ENCODE peak calls at places on chromosomes 2 and 18, in ten cellular contexts. Q is GM03348, W is NCI-H748 treated with DMSO at 0.1 percent for 48 hours, K is spleen, L is EL, I is occipital lobe, H is GM12865, G is foreskin keratinocyte, T is cardiac fibroblast, C is HTR-8/SVneo. D is an unnamed sample.
A peak's percentile ranks its signal among the peaks of the same experiment; 100 is the strongest.

GRCh38 chr2:144583362-144583692 is 63.4 kb upstream of the ZEB2 start:
- DNase-seq in Q (no peak), W (no peak), K (no peak), L (no peak), I (no peak), H (no peak), G (no peak), T (no peak), C (no peak), D (no peak)

GRCh38 chr2:46114981-46115380 is 182.2 kb upstream of the EPAS1 start:
- DNase-seq in Q (no peak), W (no peak), K (no peak), L (no peak), I (no peak), H (no peak), G (no peak), T (no peak), C (no peak), D (no peak)

GRCh38 chr2:72154386-72154785 is 6.7 kb upstream of the CYP26B1 start:
- DNase-seq in Q (no peak), W (no peak), K (peak; percentile 74), L (no peak), I (no peak), H (no peak), G (no peak), T (no peak), C (no peak), D (no peak)

GRCh38 chr18:56501896-56502295 is 136.5 kb downstream of the TXNL1 start:
- DNase-seq in Q (no peak), W (no peak), K (no peak), L (no peak), I (peak; percentile 6), H (no peak), G (no peak), T (peak; percentile 27), C (no peak), D (no peak)

GRCh38 chr18:37812961-37813360 is 247.4 kb upstream of the CELF4 start:
- DNase-seq in Q (no peak), W (no peak), K (no peak), L (no peak), I (no peak), H (no peak), G (peak; percentile 71), T (no peak), C (no peak), D (no peak)

GRCh38 chr2:15521782-15522181 is 39.4 kb downstream of the NBAS start:
- DNase-seq in Q (no peak), W (no peak), K (no peak), L (no peak), I (no peak), H (no peak), G (no peak), T (peak; percentile 3), C (no peak), D (no peak)

GRCh38 chr2:240149943-240150784 is 9.7 kb upstream of the OTOS start:
- DNase-seq in Q (peak; percentile 87), W (peak; percentile 20), K (no peak), L (peak; percentile 20), I (peak; percentile 19), H (peak; percentile 31), G (no peak), T (peak; percentile 45), C (peak; percentile 77), D (no peak)

GRCh38 chr2:214203199-214203598 is 207.7 kb upstream of the VWC2L start:
- DNase-seq in Q (no peak), W (no peak), K (no peak), L (no peak), I (no peak), H (no peak), G (no peak), T (no peak), C (no peak), D (no peak)

GRCh38 chr2:88686320-88686719 is 5.2 kb upstream of the RPIA start:
- DNase-seq in Q (no peak), W (no peak), K (no peak), L (no peak), I (no peak), H (no peak), G (no peak), T (no peak), C (no peak), D (no peak)

GRCh38 chr2:174952607-174953006 is 52.6 kb downstream of the CHN1 start:
- DNase-seq in Q (no peak), W (peak; percentile 33), K (no peak), L (peak; percentile 26), I (no peak), H (no peak), G (no peak), T (peak; percentile 18), C (no peak), D (no peak)

GRCh38 chr2:113124181-113124961 is 3.0 kb upstream of the IL1RN start:
- DNase-seq in Q (peak; percentile 35), W (no peak), K (no peak), L (peak; percentile 55), I (no peak), H (peak; percentile 63), G (no peak), T (peak; percentile 31), C (no peak), D (no peak)

GRCh38 chr2:142992843-142993242 is 115.4 kb downstream of the KYNU start:
- DNase-seq in Q (no peak), W (no peak), K (no peak), L (no peak), I (no peak), H (no peak), G (peak; percentile 34), T (no peak), C (no peak), D (no peak)